ENCODE peak calls at places on chromosomes 13 and 19, in eight cellular contexts. T is bronchial epithelial cell, K is astrocyte of the cerebellum, Y is SK-N-SH, M is right atrium auricular region, V is uterus, L is heart left ventricle, R is heart right ventricle. H is an unnamed sample.

GRCh38 chr19:5877427-5877826 is 7.1 kb upstream of the FUT5 start:
- DNase-seq in Y (no peak), V (no peak), T (no peak), M (no peak), K (no peak), L (no peak), R (no peak), H (no peak)

GRCh38 chr19:7751157-7751783 is 3.9 kb upstream of the CD209 start:
- DNase-seq in Y (no peak), V (no peak), K (no peak), M (no peak), T (peak), L (no peak), R (no peak), H (peak)

GRCh38 chr19:48480476-48481190 is 11.5 kb downstream of the CYTH2 start:
- DNase-seq in M (peak), L (peak), V (peak), T (no peak), Y (no peak), R (peak), K (no peak), H (no peak)

GRCh38 chr13:34064456-34065205 is 246.7 kb downstream of the RFC3 start:
- DNase-seq in R (no peak), T (peak), V (no peak), L (no peak), Y (no peak), M (no peak), K (no peak), H (no peak)

GRCh38 chr19:6055013-6055795 is 55.1 kb downstream of the RFX2 start:
- DNase-seq in M (peak), L (no peak), V (peak), R (no peak), Y (no peak), T (no peak), K (no peak), H (no peak)

GRCh38 chr19:15251010-15251748 is 18.9 kb upstream of the EPHX3 start:
- DNase-seq in M (peak), T (no peak), R (peak), V (peak), Y (no peak), K (no peak), L (peak), H (no peak)

GRCh38 chr13:60583911-60584753 is 187.1 kb downstream of the TDRD3 start:
- DNase-seq in R (no peak), T (peak), L (no peak), V (peak), K (peak), M (no peak), Y (no peak), H (peak)

GRCh38 chr19:53519431-53519830 is 18.5 kb upstream of the ZNF331 start:
- DNase-seq in M (no peak), Y (no peak), V (peak), R (no peak), L (peak), K (no peak), T (no peak), H (no peak)

GRCh38 chr13:111515648-111516047 is 195.2 kb downstream of the TEX29 start:
- DNase-seq in T (no peak), M (peak), K (no peak), R (no peak), Y (no peak), L (no peak), V (no peak), H (no peak)

GRCh38 chr19:5839312-5840017 is at the start of gene FUT6:
- DNase-seq in T (no peak), V (no peak), K (no peak), R (no peak), M (no peak), L (no peak), Y (peak), H (no peak)

GRCh38 chr19:56543776-56544175 is 5.0 kb downstream of the ZFP28 start:
- DNase-seq in T (no peak), V (no peak), Y (no peak), R (no peak), L (no peak), K (no peak), M (no peak), H (no peak)

GRCh38 chr19:56547535-56547934 is 8.8 kb downstream of the ZFP28 start:
- DNase-seq in T (no peak), K (no peak), R (no peak), V (no peak), Y (no peak), L (no peak), M (no peak), H (no peak)
- TF ChIP-seq CTCF in T (peak), K (no peak), R (peak), V (no peak), Y (no peak), L (peak), M (no peak), H (peak)

DNA sequence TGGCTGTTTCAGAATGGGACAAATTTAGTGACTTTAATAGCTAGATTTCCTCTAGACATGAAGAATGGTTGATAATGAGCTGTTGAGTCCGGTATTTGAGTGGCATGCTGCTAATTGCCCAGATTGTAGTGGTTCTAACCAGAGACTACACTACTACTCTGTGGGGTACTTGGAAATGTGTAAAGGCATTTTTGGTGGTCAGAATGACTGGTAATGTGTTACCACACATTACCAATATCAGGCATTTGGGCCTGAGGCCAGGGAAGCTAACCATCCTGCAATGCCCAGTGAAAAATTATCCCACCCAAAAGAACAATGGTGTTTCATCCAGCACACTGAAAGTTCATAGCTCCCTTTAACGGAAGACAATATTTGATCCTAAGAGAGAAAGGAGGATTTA is 17.5 kb upstream of the N4BP2L1 start:
- DNase-seq in Y (no peak), V (no peak), M (no peak), K (no peak), L (no peak), R (no peak), T (no peak), H (no peak)
- H3K4me3 ChIP-seq in Y (no peak), V (no peak), M (no peak), K (no peak), L (no peak), R (no peak), T (no peak), H (no peak)

DNA sequence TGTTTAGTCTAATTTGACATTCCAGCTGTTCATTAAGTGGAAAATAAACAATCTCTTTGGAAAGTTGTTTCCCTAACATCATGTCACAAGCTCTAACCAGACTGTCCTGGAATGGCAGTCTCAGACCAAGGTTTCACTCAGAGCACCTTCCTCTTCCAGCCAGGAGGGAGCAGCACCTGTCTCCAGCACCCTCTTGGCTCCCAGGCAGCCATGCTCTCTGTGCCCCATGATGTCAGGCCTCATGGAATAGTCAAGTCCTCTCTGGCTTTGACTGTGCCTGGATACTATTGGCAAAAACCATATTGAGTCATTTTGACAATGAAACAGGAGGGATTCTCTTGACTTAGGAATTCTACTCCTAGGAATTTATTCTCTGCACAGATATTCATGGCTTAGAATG is 171.4 kb downstream of the OXGR1 start:
- DNase-seq in Y (peak), M (no peak), T (peak), R (no peak), V (no peak), L (no peak), K (no peak), H (peak)
- TF ChIP-seq CTCF in Y (peak), M (no peak), T (peak), R (no peak), V (no peak), L (no peak), K (peak), H (peak)

GRCh38 chr13:96766311-96766710 is 228.0 kb downstream of the OXGR1 start:
- DNase-seq in M (no peak), L (no peak), K (no peak), T (no peak), R (no peak), Y (no peak), V (no peak), H (no peak)
- H3K4me3 ChIP-seq in M (no peak), L (no peak), K (no peak), T (no peak), R (no peak), Y (no peak), V (no peak), H (no peak)

GRCh38 chr13:66492479-66492878 is 737.7 kb downstream of the PCDH9 start:
- DNase-seq in T (peak), Y (peak), R (no peak), V (no peak), L (no peak), K (no peak), M (no peak), H (peak)
- TF ChIP-seq CTCF in T (peak), Y (peak), R (peak), V (no peak), L (no peak), K (no peak), M (no peak), H (no peak)

H was measured in GM12865.